ENCODE peak calls at places on chromosomes 3 and 15, in four cellular contexts. B is GM12878, C is HepG2, L is WTC11. P is an unnamed sample.

GRCh38 chr3:177473184-177473583 is 275.9 kb upstream of the TBL1XR1 start:
- DNase-seq in B (no peak), C (no peak), L (no peak), P (no peak)

GRCh38 chr15:76177491-76178040 is 117.8 kb downstream of the TMEM266 start:
- DNase-seq in B (no peak), C (peak; percentile 20), L (no peak), P (no peak)

GRCh38 chr3:161548301-161548700 is 51.7 kb downstream of the OTOL1 start:
- DNase-seq in B (no peak), C (no peak), L (no peak), P (no peak)

GRCh38 chr15:96732704-96733103 is 402.2 kb downstream of the NR2F2 start:
- DNase-seq in B (no peak), C (no peak), L (no peak), P (no peak)

GRCh38 chr15:43987924-43988323 is 161.1 kb downstream of the WDR76 start:
- DNase-seq in B (no peak), C (no peak), L (no peak), P (no peak)

GRCh38 chr15:40963201-40963600 is 9.9 kb downstream of the CHAC1 start:
- DNase-seq in B (no peak), C (no peak), L (no peak), P (no peak)

GRCh38 chr3:161660706-161661105 is 164.1 kb downstream of the OTOL1 start:
- DNase-seq in B (no peak), C (no peak), L (no peak), P (no peak)

GRCh38 chr15:82543155-82543554 is 2.9 kb upstream of the RPS17 start:
- DNase-seq in B (no peak), C (no peak), L (no peak), P (no peak)

GRCh38 chr3:48555949-48556795 is 431 bp downstream of the PFKFB4 start:
- DNase-seq in B (no peak), C (no peak), L (no peak), P (no peak)

GRCh38 chr3:120182613-120183524 is 88.6 kb upstream of the GSK3B start:
- DNase-seq in B (no peak), C (no peak), L (no peak), P (no peak)

GRCh38 chr15:45181491-45182285 is 6.1 kb downstream of the SHF start:
- DNase-seq in B (no peak), C (no peak), L (no peak), P (no peak)
- TF ChIP-seq USF2 in B (no peak), C (no peak), L (no peak), P (no peak)

DNA sequence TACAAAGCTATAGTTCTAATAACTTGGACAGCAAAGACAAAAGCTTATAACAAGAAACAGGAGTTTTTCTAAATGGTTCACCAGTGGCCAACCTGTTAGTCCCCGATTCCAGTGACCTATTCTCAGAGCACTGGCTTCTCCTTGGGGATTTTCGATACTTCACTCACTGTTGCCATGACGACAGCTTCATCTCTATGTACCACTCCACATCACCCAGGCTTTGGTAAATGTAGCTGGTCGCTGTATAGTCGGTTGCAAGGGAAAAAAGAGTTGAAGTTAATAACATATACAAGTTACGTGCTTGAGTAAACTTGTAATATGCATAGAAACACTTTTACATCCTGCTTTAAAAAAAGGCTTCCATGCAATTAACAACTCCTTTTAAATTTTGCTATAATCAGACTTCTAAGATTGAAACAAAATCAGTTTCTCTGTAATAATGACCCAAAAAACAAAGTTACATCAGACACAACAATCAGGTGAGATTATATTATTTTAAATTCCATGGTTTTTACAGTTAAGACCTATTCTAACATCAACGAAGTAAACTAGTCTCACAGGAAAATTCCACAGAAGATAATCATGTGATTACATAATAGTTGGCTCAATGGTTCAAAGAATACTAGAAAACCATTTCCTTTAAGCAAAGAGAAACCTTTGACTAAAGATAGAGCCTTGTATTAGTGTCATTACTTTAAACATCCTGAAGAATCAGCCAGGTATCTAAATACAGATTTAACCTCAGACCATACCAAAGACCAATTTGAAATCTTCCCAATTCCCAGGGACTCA is 2.9 kb downstream of the CCNL1 start:
- DNase-seq in B (no peak), C (peak; percentile 15), L (no peak), P (peak; percentile 41)
- TF ChIP-seq TCF7 in B (no peak), C (no peak), L (no peak), P (no peak)

GRCh38 chr3:42056840-42057239 is 34.3 kb upstream of the TRAK1 start:
- DNase-seq in B (no peak), C (no peak), L (no peak), P (no peak)
- TF ChIP-seq USF2 in B (no peak), C (no peak), L (no peak), P (no peak)

DNA sequence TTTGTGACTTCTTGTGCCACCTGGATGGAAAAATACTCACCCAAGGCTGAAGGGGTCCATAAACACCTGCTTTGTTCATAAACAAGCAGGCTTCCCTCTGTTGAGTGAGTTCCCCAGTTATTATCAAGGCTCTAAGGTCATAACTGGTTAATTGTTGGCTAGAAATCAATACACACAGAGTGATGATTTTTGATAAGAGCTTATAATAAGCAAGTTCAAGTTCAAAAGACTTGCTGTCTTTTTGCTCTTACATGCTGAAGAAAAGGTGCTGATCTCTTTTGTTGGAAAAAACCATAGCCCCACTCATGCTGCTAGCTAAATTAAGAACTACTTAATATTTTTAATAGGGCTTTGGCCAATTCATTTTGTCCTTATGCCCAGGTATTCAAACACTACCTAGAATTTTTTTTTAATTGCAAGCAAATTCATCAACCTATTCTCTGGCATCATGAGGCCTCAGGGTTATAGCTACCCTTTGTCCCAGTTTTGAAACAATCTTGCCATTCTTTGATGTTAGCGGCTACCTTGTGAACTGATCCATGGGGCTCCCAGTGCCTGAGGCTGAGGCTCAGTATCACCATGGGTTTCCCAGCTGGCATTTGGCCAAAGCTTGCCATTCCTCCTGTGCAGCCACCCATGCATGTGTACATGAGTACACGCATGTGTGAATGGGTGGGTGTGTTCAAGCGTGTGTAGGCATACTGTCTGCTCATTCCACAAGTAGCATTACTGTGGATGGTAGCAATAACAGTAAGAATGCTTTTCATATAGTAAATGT is 127.6 kb upstream of the LPP start:
- DNase-seq in B (no peak), C (peak; percentile 83), L (no peak), P (no peak)
- TF ChIP-seq TCF7 in B (no peak), C (peak; percentile 79), L (no peak), P (no peak)

DNA sequence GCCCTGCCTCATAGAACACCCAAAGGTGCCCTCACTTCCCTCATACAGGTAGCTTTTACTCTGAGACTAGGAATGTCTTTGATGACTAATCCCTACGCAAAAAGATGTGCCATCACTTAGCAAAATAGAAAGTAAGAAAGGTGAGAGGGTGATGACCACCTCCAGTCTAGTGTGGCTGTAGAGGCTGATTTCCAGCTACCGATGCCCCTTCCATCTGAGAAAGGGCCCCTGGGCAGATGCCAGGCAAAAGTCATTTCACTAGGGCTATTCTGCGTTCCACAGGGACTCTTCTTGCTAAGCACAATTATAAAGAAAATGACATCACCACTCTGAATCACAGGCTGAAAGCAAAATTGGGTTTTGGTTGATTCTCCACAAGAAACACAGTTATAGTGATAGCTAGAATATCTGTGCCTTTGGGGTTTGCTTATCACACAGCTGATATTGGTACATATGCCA is 77.4 kb downstream of the RBPMS2 start:
- DNase-seq in B (no peak), C (no peak), L (no peak), P (no peak)
- TF ChIP-seq USF2 in B (no peak), C (no peak), L (no peak), P (no peak)

P was measured in K562.